ENCODE peak calls at places on chromosome 11, in five cellular contexts. One of them, this sample, is unnamed.

GRCh38 chr11:7677071-7677470 is 3.8 kb upstream of the CYB5R2 start:
- DNase-seq in epithelial cell of esophagus: peak
- DNase-seq in activated CD8-positive, alpha-beta T cell treated with anti-CD3 and anti-CD28 coated beads for 36 hours: no peak
- DNase-seq in CD8-positive, alpha-beta T cell: no peak
- DNase-seq in upper lobe of right lung: no peak
- DNase-seq in this sample: peak

GRCh38 chr11:129766858-129767604 is 48.6 kb upstream of the TMEM45B start:
- DNase-seq in epithelial cell of esophagus: peak
- DNase-seq in activated CD8-positive, alpha-beta T cell treated with anti-CD3 and anti-CD28 coated beads for 36 hours: peak
- DNase-seq in CD8-positive, alpha-beta T cell: no peak
- DNase-seq in upper lobe of right lung: no peak
- DNase-seq in this sample: peak

GRCh38 chr11:26297179-26297970 is 34.6 kb upstream of the ANO3 start:
- DNase-seq in epithelial cell of esophagus: peak
- DNase-seq in activated CD8-positive, alpha-beta T cell treated with anti-CD3 and anti-CD28 coated beads for 36 hours: no peak
- DNase-seq in CD8-positive, alpha-beta T cell: no peak
- DNase-seq in upper lobe of right lung: no peak
- DNase-seq in this sample: peak

GRCh38 chr11:111840143-111840542 is 31.2 kb downstream of the ALG9 start:
- DNase-seq in epithelial cell of esophagus: no peak
- DNase-seq in activated CD8-positive, alpha-beta T cell treated with anti-CD3 and anti-CD28 coated beads for 36 hours: no peak
- DNase-seq in CD8-positive, alpha-beta T cell: no peak
- DNase-seq in upper lobe of right lung: no peak
- DNase-seq in this sample: no peak

GRCh38 chr11:77091146-77091940 is 11.3 kb upstream of the OMP start:
- DNase-seq in epithelial cell of esophagus: peak
- DNase-seq in activated CD8-positive, alpha-beta T cell treated with anti-CD3 and anti-CD28 coated beads for 36 hours: peak
- DNase-seq in CD8-positive, alpha-beta T cell: peak
- DNase-seq in upper lobe of right lung: peak
- DNase-seq in this sample: peak

GRCh38 chr11:43923327-43924111 is 18.9 kb upstream of the C11orf96 start:
- DNase-seq in epithelial cell of esophagus: peak
- DNase-seq in activated CD8-positive, alpha-beta T cell treated with anti-CD3 and anti-CD28 coated beads for 36 hours: no peak
- DNase-seq in CD8-positive, alpha-beta T cell: no peak
- DNase-seq in upper lobe of right lung: no peak
- DNase-seq in this sample: no peak

GRCh38 chr11:86459682-86460460 is 85.2 kb downstream of the CCDC81 start:
- DNase-seq in epithelial cell of esophagus: peak
- DNase-seq in activated CD8-positive, alpha-beta T cell treated with anti-CD3 and anti-CD28 coated beads for 36 hours: no peak
- DNase-seq in CD8-positive, alpha-beta T cell: no peak
- DNase-seq in upper lobe of right lung: no peak
- DNase-seq in this sample: peak

GRCh38 chr11:72140661-72141060 is 5.1 kb downstream of the FOLR3 start:
- DNase-seq in epithelial cell of esophagus: no peak
- DNase-seq in activated CD8-positive, alpha-beta T cell treated with anti-CD3 and anti-CD28 coated beads for 36 hours: no peak
- DNase-seq in CD8-positive, alpha-beta T cell: no peak
- DNase-seq in upper lobe of right lung: no peak
- DNase-seq in this sample: no peak

GRCh38 chr11:925496-926301 is at the start of gene AP2A2:
- DNase-seq in epithelial cell of esophagus: peak
- DNase-seq in activated CD8-positive, alpha-beta T cell treated with anti-CD3 and anti-CD28 coated beads for 36 hours: peak
- DNase-seq in CD8-positive, alpha-beta T cell: peak
- DNase-seq in upper lobe of right lung: peak
- DNase-seq in this sample: peak

GRCh38 chr11:3170756-3171670 is 5.9 kb upstream of the OSBPL5 start:
- DNase-seq in epithelial cell of esophagus: no peak
- DNase-seq in activated CD8-positive, alpha-beta T cell treated with anti-CD3 and anti-CD28 coated beads for 36 hours: no peak
- DNase-seq in CD8-positive, alpha-beta T cell: no peak
- DNase-seq in upper lobe of right lung: peak
- DNase-seq in this sample: no peak

GRCh38 chr11:117519170-117519569 is 191.5 kb downstream of the CEP164 start:
- DNase-seq in epithelial cell of esophagus: no peak
- DNase-seq in activated CD8-positive, alpha-beta T cell treated with anti-CD3 and anti-CD28 coated beads for 36 hours: no peak
- DNase-seq in CD8-positive, alpha-beta T cell: no peak
- DNase-seq in upper lobe of right lung: no peak
- DNase-seq in this sample: no peak

DNA sequence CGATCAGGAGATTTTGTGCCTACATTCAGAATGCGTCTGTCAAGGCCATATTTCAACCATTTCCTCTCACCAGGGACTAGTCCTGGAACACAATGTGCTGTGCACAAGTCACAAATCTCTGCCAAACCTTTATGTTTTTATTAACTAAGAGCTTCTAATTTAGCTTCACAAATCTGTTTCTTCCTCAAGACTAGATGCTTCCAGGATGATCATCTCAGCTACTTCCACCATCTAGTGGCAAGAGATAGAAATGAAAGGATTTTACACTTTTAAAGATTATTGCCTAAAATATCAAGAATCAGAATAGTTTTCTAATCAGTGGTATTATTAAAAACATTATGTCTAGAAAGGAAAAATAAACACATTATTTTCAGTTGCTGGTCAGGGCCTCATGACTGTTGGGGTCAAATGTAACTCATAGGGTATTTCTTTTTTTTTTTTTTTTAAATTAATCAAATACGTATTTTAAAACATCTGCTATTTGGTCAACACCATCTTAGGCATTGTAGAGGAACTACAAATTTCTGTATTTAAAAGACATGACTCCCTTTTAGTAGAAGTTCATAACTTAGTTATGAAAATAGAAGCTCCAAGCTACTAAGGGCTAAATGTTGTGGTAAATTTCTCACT is 1102.6 kb downstream of the DLG2 start:
- DNase-seq in epithelial cell of esophagus: peak
- DNase-seq in activated CD8-positive, alpha-beta T cell treated with anti-CD3 and anti-CD28 coated beads for 36 hours: no peak
- DNase-seq in CD8-positive, alpha-beta T cell: no peak
- DNase-seq in upper lobe of right lung: no peak
- DNase-seq in this sample: peak
- TF ChIP-seq CTCF in epithelial cell of esophagus: peak
- TF ChIP-seq CTCF in activated CD8-positive, alpha-beta T cell treated with anti-CD3 and anti-CD28 coated beads for 36 hours: no peak
- TF ChIP-seq CTCF in CD8-positive, alpha-beta T cell: no peak
- TF ChIP-seq CTCF in upper lobe of right lung: peak
- TF ChIP-seq CTCF in this sample: peak

DNA sequence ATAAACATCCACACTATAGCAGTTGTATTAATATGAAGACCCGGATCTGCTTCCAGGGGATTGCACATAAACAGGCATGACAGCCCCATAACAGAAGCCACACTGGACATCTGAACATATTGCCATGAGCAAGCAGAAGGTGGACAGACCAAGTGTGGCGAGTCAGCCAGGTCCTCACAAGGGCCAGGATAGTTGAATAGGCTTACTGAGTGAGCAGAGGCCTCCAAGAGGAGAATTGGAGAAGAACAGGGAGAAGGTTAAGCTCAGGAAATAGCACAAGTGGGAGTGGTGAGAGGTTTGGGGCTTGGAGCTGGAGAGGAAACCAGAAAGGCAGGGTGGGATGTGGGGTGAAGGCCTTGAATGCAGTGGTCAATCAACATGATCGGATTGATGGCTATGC is 10.8 kb downstream of the SLC35C1 start:
- DNase-seq in epithelial cell of esophagus: no peak
- DNase-seq in activated CD8-positive, alpha-beta T cell treated with anti-CD3 and anti-CD28 coated beads for 36 hours: no peak
- DNase-seq in CD8-positive, alpha-beta T cell: no peak
- DNase-seq in upper lobe of right lung: no peak
- DNase-seq in this sample: peak
- TF ChIP-seq CTCF in epithelial cell of esophagus: no peak
- TF ChIP-seq CTCF in activated CD8-positive, alpha-beta T cell treated with anti-CD3 and anti-CD28 coated beads for 36 hours: no peak
- TF ChIP-seq CTCF in CD8-positive, alpha-beta T cell: no peak
- TF ChIP-seq CTCF in upper lobe of right lung: no peak
- TF ChIP-seq CTCF in this sample: peak

GRCh38 chr11:70048279-70049024 is 29.7 kb upstream of the ANO1 start:
- DNase-seq in epithelial cell of esophagus: peak
- DNase-seq in activated CD8-positive, alpha-beta T cell treated with anti-CD3 and anti-CD28 coated beads for 36 hours: no peak
- DNase-seq in CD8-positive, alpha-beta T cell: no peak
- DNase-seq in upper lobe of right lung: no peak
- DNase-seq in this sample: peak
- TF ChIP-seq CTCF in epithelial cell of esophagus: peak
- TF ChIP-seq CTCF in activated CD8-positive, alpha-beta T cell treated with anti-CD3 and anti-CD28 coated beads for 36 hours: no peak
- TF ChIP-seq CTCF in CD8-positive, alpha-beta T cell: no peak
- TF ChIP-seq CTCF in upper lobe of right lung: no peak
- TF ChIP-seq CTCF in this sample: peak

DNA sequence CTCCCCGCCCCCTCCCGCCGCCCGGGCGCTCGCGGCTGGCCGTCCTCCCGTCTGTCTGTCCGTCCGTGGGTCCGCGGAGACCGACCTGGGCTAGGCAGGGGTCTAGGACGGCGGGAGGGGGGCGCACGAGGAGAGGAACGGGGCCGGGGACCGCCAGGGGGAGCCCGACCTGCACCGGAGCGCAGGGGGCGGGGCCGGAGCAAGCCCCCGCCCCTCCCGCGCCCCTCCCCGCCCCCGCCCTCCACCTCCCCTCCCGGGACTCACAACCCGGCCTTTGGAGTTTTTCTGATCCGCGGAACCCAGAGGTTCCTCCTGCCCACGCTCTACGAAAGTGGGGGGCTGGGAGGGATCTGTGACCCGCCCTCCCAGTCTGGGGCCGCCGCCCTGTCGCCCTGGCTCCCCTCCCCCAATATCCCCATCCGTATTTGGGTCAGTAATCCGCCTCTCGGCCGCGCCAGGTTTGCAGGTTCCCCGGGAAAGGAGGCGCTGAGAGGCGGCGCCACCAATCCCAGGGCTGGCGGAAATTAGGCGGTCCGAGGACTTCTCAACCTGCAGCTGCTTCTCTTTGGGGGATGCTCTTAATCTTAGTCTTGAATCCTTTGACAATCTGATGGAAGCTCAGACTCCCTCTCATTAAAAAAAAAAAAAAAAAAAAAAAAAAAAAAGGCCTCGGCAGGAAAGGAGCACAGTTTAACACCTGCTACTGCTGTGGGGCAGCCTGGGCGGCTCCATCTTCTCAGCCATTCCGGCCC is 922 bp upstream of the KCNJ11 start:
- DNase-seq in epithelial cell of esophagus: peak
- DNase-seq in activated CD8-positive, alpha-beta T cell treated with anti-CD3 and anti-CD28 coated beads for 36 hours: peak
- DNase-seq in CD8-positive, alpha-beta T cell: peak
- DNase-seq in upper lobe of right lung: peak
- DNase-seq in this sample: peak
- TF ChIP-seq CTCF in epithelial cell of esophagus: peak
- TF ChIP-seq CTCF in activated CD8-positive, alpha-beta T cell treated with anti-CD3 and anti-CD28 coated beads for 36 hours: peak
- TF ChIP-seq CTCF in CD8-positive, alpha-beta T cell: peak
- TF ChIP-seq CTCF in upper lobe of right lung: peak
- TF ChIP-seq CTCF in this sample: peak

GRCh38 chr11:62217191-62217748 is 8.8 kb downstream of the SCGB2A1 start:
- DNase-seq in epithelial cell of esophagus: peak
- DNase-seq in activated CD8-positive, alpha-beta T cell treated with anti-CD3 and anti-CD28 coated beads for 36 hours: no peak
- DNase-seq in CD8-positive, alpha-beta T cell: no peak
- DNase-seq in upper lobe of right lung: no peak
- DNase-seq in this sample: peak
- TF ChIP-seq CTCF in epithelial cell of esophagus: peak
- TF ChIP-seq CTCF in activated CD8-positive, alpha-beta T cell treated with anti-CD3 and anti-CD28 coated beads for 36 hours: peak
- TF ChIP-seq CTCF in CD8-positive, alpha-beta T cell: peak
- TF ChIP-seq CTCF in upper lobe of right lung: no peak
- TF ChIP-seq CTCF in this sample: peak

GRCh38 chr11:101863361-101863760 is 51.4 kb upstream of the CEP126 start:
- DNase-seq in epithelial cell of esophagus: peak
- DNase-seq in activated CD8-positive, alpha-beta T cell treated with anti-CD3 and anti-CD28 coated beads for 36 hours: no peak
- DNase-seq in CD8-positive, alpha-beta T cell: no peak
- DNase-seq in upper lobe of right lung: no peak
- DNase-seq in this sample: no peak

GRCh38 chr11:101866619-101867491 is 48.0 kb upstream of the CEP126 start:
- DNase-seq in epithelial cell of esophagus: peak
- DNase-seq in activated CD8-positive, alpha-beta T cell treated with anti-CD3 and anti-CD28 coated beads for 36 hours: no peak
- DNase-seq in CD8-positive, alpha-beta T cell: no peak
- DNase-seq in upper lobe of right lung: no peak
- DNase-seq in this sample: no peak

GRCh38 chr11:101860694-101861371 is 54.0 kb upstream of the CEP126 start:
- DNase-seq in epithelial cell of esophagus: peak
- DNase-seq in activated CD8-positive, alpha-beta T cell treated with anti-CD3 and anti-CD28 coated beads for 36 hours: peak
- DNase-seq in CD8-positive, alpha-beta T cell: peak
- DNase-seq in upper lobe of right lung: peak
- DNase-seq in this sample: peak

GRCh38 chr11:101864098-101864497 is 50.7 kb upstream of the CEP126 start:
- DNase-seq in epithelial cell of esophagus: no peak
- DNase-seq in activated CD8-positive, alpha-beta T cell treated with anti-CD3 and anti-CD28 coated beads for 36 hours: no peak
- DNase-seq in CD8-positive, alpha-beta T cell: no peak
- DNase-seq in upper lobe of right lung: no peak
- DNase-seq in this sample: no peak

GRCh38 chr11:101862410-101863233 is 52.2 kb upstream of the CEP126 start:
- DNase-seq in epithelial cell of esophagus: peak
- DNase-seq in activated CD8-positive, alpha-beta T cell treated with anti-CD3 and anti-CD28 coated beads for 36 hours: no peak
- DNase-seq in CD8-positive, alpha-beta T cell: no peak
- DNase-seq in upper lobe of right lung: no peak
- DNase-seq in this sample: peak
- TF ChIP-seq CTCF in epithelial cell of esophagus: peak
- TF ChIP-seq CTCF in activated CD8-positive, alpha-beta T cell treated with anti-CD3 and anti-CD28 coated beads for 36 hours: no peak
- TF ChIP-seq CTCF in CD8-positive, alpha-beta T cell: no peak
- TF ChIP-seq CTCF in upper lobe of right lung: peak
- TF ChIP-seq CTCF in this sample: peak

DNA sequence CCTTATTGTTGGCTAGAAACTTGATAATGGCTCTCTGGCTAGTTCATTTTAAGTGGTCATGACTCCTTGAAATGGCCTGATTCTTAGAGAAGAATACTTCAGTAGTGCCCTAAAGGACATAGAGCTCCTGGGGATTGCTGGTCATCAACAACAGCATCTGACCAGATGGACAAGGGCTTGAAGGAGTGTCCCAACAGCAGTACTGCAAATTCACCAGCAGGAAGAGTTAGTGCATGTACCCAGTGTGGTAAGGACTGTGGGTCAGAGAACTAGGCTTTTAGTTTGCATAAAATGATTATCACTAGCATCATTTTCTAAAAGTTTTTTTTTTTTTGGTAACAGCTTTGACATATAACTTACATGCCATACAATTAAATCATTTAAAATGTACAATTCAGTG is 39.5 kb upstream of the CUL5 start:
- DNase-seq in epithelial cell of esophagus: no peak
- DNase-seq in activated CD8-positive, alpha-beta T cell treated with anti-CD3 and anti-CD28 coated beads for 36 hours: no peak
- DNase-seq in CD8-positive, alpha-beta T cell: no peak
- DNase-seq in upper lobe of right lung: no peak
- DNase-seq in this sample: no peak
- TF ChIP-seq CTCF in epithelial cell of esophagus: peak
- TF ChIP-seq CTCF in activated CD8-positive, alpha-beta T cell treated with anti-CD3 and anti-CD28 coated beads for 36 hours: no peak
- TF ChIP-seq CTCF in CD8-positive, alpha-beta T cell: no peak
- TF ChIP-seq CTCF in upper lobe of right lung: no peak
- TF ChIP-seq CTCF in this sample: no peak

GRCh38 chr11:36033082-36033751 is 89.4 kb downstream of the LDLRAD3 start:
- DNase-seq in epithelial cell of esophagus: no peak
- DNase-seq in activated CD8-positive, alpha-beta T cell treated with anti-CD3 and anti-CD28 coated beads for 36 hours: no peak
- DNase-seq in CD8-positive, alpha-beta T cell: no peak
- DNase-seq in upper lobe of right lung: no peak
- DNase-seq in this sample: no peak

GRCh38 chr11:36033936-36034335 is 90.1 kb downstream of the LDLRAD3 start:
- DNase-seq in epithelial cell of esophagus: no peak
- DNase-seq in activated CD8-positive, alpha-beta T cell treated with anti-CD3 and anti-CD28 coated beads for 36 hours: no peak
- DNase-seq in CD8-positive, alpha-beta T cell: no peak
- DNase-seq in upper lobe of right lung: no peak
- DNase-seq in this sample: no peak

GRCh38 chr11:36034572-36035331 is 90.9 kb downstream of the LDLRAD3 start:
- DNase-seq in epithelial cell of esophagus: peak
- DNase-seq in activated CD8-positive, alpha-beta T cell treated with anti-CD3 and anti-CD28 coated beads for 36 hours: no peak
- DNase-seq in CD8-positive, alpha-beta T cell: no peak
- DNase-seq in upper lobe of right lung: no peak
- DNase-seq in this sample: peak

GRCh38 chr11:36027731-36028130 is 83.9 kb downstream of the LDLRAD3 start:
- DNase-seq in epithelial cell of esophagus: no peak
- DNase-seq in activated CD8-positive, alpha-beta T cell treated with anti-CD3 and anti-CD28 coated beads for 36 hours: no peak
- DNase-seq in CD8-positive, alpha-beta T cell: no peak
- DNase-seq in upper lobe of right lung: no peak
- DNase-seq in this sample: no peak

GRCh38 chr11:36030707-36031365 is 87.0 kb downstream of the LDLRAD3 start:
- DNase-seq in epithelial cell of esophagus: no peak
- DNase-seq in activated CD8-positive, alpha-beta T cell treated with anti-CD3 and anti-CD28 coated beads for 36 hours: no peak
- DNase-seq in CD8-positive, alpha-beta T cell: no peak
- DNase-seq in upper lobe of right lung: no peak
- DNase-seq in this sample: peak
- TF ChIP-seq CTCF in epithelial cell of esophagus: no peak
- TF ChIP-seq CTCF in activated CD8-positive, alpha-beta T cell treated with anti-CD3 and anti-CD28 coated beads for 36 hours: no peak
- TF ChIP-seq CTCF in CD8-positive, alpha-beta T cell: no peak
- TF ChIP-seq CTCF in upper lobe of right lung: no peak
- TF ChIP-seq CTCF in this sample: no peak

GRCh38 chr11:80502511-80502910 is 1061.7 kb upstream of the TENM4 start:
- DNase-seq in epithelial cell of esophagus: no peak
- DNase-seq in activated CD8-positive, alpha-beta T cell treated with anti-CD3 and anti-CD28 coated beads for 36 hours: no peak
- DNase-seq in CD8-positive, alpha-beta T cell: no peak
- DNase-seq in upper lobe of right lung: no peak
- DNase-seq in this sample: no peak
- TF ChIP-seq CTCF in epithelial cell of esophagus: no peak
- TF ChIP-seq CTCF in activated CD8-positive, alpha-beta T cell treated with anti-CD3 and anti-CD28 coated beads for 36 hours: no peak
- TF ChIP-seq CTCF in CD8-positive, alpha-beta T cell: no peak
- TF ChIP-seq CTCF in upper lobe of right lung: no peak
- TF ChIP-seq CTCF in this sample: no peak